ENCODE peak calls at places on chromosomes 3 and 15, in seven cellular contexts. One of them, this sample, is unnamed. For H3K4me1, the result is how much of the 10 kb centered on the place peaks cover.

GRCh38 chr15:68980786-68981185 is 33.7 kb upstream of the NOX5 start:
- DNase-seq in uterus: no peak
- DNase-seq in thoracic aorta: no peak
- DNase-seq in astrocyte: no peak
- DNase-seq in PC-3: no peak
- DNase-seq in Panc1: no peak
- DNase-seq in K562: no peak
- DNase-seq in this sample: no peak

GRCh38 chr3:127013758-127014535 is 31.0 kb downstream of the PLXNA1 start:
- DNase-seq in astrocyte: no peak
- DNase-seq in Panc1: no peak
- DNase-seq in PC-3: no peak
- DNase-seq in K562: no peak
- DNase-seq in thoracic aorta: no peak
- DNase-seq in uterus: no peak
- DNase-seq in this sample: no peak

GRCh38 chr3:146750196-146750595 is 145.1 kb upstream of the PLSCR5 start:
- DNase-seq in astrocyte: peak
- DNase-seq in uterus: no peak
- DNase-seq in K562: no peak
- DNase-seq in thoracic aorta: no peak
- DNase-seq in PC-3: peak
- DNase-seq in Panc1: no peak
- DNase-seq in this sample: no peak

GRCh38 chr3:60652829-60653228 is 598.4 kb downstream of the FHIT start:
- DNase-seq in uterus: no peak
- DNase-seq in thoracic aorta: no peak
- DNase-seq in astrocyte: no peak
- DNase-seq in K562: no peak
- DNase-seq in Panc1: no peak
- DNase-seq in PC-3: no peak
- DNase-seq in this sample: no peak

GRCh38 chr15:46654993-46655392 is 1020.2 kb downstream of the SQOR start:
- DNase-seq in K562: no peak
- DNase-seq in Panc1: no peak
- DNase-seq in thoracic aorta: no peak
- DNase-seq in PC-3: no peak
- DNase-seq in astrocyte: no peak
- DNase-seq in uterus: no peak
- DNase-seq in this sample: no peak

GRCh38 chr3:24595801-24596200 is 101.2 kb upstream of the THRB start:
- DNase-seq in astrocyte: peak
- DNase-seq in K562: no peak
- DNase-seq in PC-3: peak
- DNase-seq in uterus: no peak
- DNase-seq in Panc1: no peak
- DNase-seq in thoracic aorta: no peak
- DNase-seq in this sample: no peak

GRCh38 chr3:45506751-45507391 is 87.7 kb upstream of the LIMD1 start:
- DNase-seq in astrocyte: peak
- DNase-seq in Panc1: no peak
- DNase-seq in PC-3: no peak
- DNase-seq in uterus: no peak
- DNase-seq in thoracic aorta: no peak
- DNase-seq in K562: no peak
- DNase-seq in this sample: no peak

GRCh38 chr15:41495736-41496599 is 2.3 kb downstream of the ITPKA start:
- DNase-seq in thoracic aorta: no peak
- DNase-seq in uterus: no peak
- DNase-seq in astrocyte: no peak
- DNase-seq in PC-3: no peak
- DNase-seq in Panc1: no peak
- DNase-seq in K562: peak
- DNase-seq in this sample: no peak

GRCh38 chr3:38247366-38248035 is 18.1 kb upstream of the SLC22A13 start:
- DNase-seq in K562: no peak
- DNase-seq in astrocyte: peak
- DNase-seq in thoracic aorta: no peak
- DNase-seq in Panc1: peak
- DNase-seq in PC-3: peak
- DNase-seq in uterus: no peak
- DNase-seq in this sample: no peak

GRCh38 chr15:67741313-67741712 is 84.0 kb upstream of the SKOR1 start:
- DNase-seq in Panc1: no peak
- DNase-seq in thoracic aorta: no peak
- DNase-seq in PC-3: no peak
- DNase-seq in astrocyte: no peak
- DNase-seq in K562: no peak
- DNase-seq in uterus: no peak
- DNase-seq in this sample: no peak

GRCh38 chr15:66842710-66843441 is 140.8 kb downstream of the SMAD6 start:
- DNase-seq in astrocyte: peak
- DNase-seq in thoracic aorta: peak
- DNase-seq in PC-3: peak
- DNase-seq in K562: peak
- DNase-seq in uterus: peak
- DNase-seq in Panc1: no peak
- DNase-seq in this sample: peak

GRCh38 chr15:83310521-83311456 is 26.3 kb upstream of the BNC1 start:
- DNase-seq in PC-3: peak
- DNase-seq in astrocyte: no peak
- DNase-seq in Panc1: no peak
- DNase-seq in uterus: no peak
- DNase-seq in thoracic aorta: no peak
- DNase-seq in K562: no peak
- DNase-seq in this sample: no peak

GRCh38 chr15:68277131-68277604 is 377 bp upstream of the FEM1B start:
- DNase-seq in astrocyte: peak
- DNase-seq in uterus: no peak
- DNase-seq in Panc1: no peak
- DNase-seq in K562: no peak
- DNase-seq in thoracic aorta: no peak
- DNase-seq in PC-3: no peak
- DNase-seq in this sample: no peak

GRCh38 chr15:91228890-91229289 is 128.8 kb downstream of the SV2B start:
- DNase-seq in PC-3: no peak
- DNase-seq in K562: no peak
- DNase-seq in Panc1: no peak
- DNase-seq in astrocyte: no peak
- DNase-seq in thoracic aorta: no peak
- DNase-seq in uterus: no peak
- DNase-seq in this sample: no peak

GRCh38 chr3:115876860-115877646 is 253.7 kb downstream of the GAP43 start:
- DNase-seq in PC-3: peak
- DNase-seq in astrocyte: no peak
- DNase-seq in uterus: no peak
- DNase-seq in thoracic aorta: no peak
- DNase-seq in K562: no peak
- DNase-seq in Panc1: no peak
- DNase-seq in this sample: no peak

GRCh38 chr15:87369269-87369668 is 887.3 kb downstream of the NTRK3 start:
- DNase-seq in K562: no peak
- DNase-seq in PC-3: peak
- DNase-seq in thoracic aorta: no peak
- DNase-seq in uterus: no peak
- DNase-seq in Panc1: no peak
- DNase-seq in astrocyte: peak
- DNase-seq in this sample: no peak

GRCh38 chr15:87287156-87287555 is 969.4 kb downstream of the NTRK3 start:
- DNase-seq in thoracic aorta: no peak
- DNase-seq in PC-3: peak
- DNase-seq in astrocyte: peak
- DNase-seq in K562: no peak
- DNase-seq in uterus: no peak
- DNase-seq in Panc1: no peak
- DNase-seq in this sample: no peak

DNA sequence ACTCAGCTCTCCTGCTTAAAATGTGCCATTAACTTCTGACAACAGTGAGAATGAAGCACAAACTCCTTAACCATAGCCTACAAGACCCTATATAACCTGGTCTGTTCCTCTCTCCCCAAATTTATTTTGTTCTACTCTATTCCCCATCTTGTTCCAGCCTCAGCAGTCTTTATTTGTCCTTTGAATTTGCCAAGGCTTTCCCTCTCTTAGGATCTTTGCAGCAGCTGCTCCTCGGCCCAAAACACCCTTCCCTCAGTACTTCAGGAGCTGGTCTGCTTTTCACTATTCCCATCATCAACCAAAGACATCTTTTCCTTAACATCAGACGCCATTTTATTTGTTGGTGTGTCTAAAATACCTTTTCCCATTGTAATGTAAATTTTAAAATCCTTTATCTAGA is 10.2 kb downstream of the PRICKLE2 start:
- DNase-seq in Panc1: no peak
- DNase-seq in astrocyte: no peak
- DNase-seq in K562: no peak
- DNase-seq in thoracic aorta: no peak
- DNase-seq in uterus: no peak
- DNase-seq in PC-3: no peak
- DNase-seq in this sample: no peak
- H3K27ac ChIP-seq in Panc1: no peak
- H3K27ac ChIP-seq in astrocyte: no peak
- H3K27ac ChIP-seq in K562: no peak
- H3K27ac ChIP-seq in thoracic aorta: peak
- H3K27ac ChIP-seq in uterus: peak
- H3K27ac ChIP-seq in PC-3: no peak
- H3K27ac ChIP-seq in this sample: peak

GRCh38 chr3:72944696-72945095 is 51.9 kb upstream of the PPP4R2 start:
- DNase-seq in K562: no peak
- DNase-seq in astrocyte: no peak
- DNase-seq in PC-3: no peak
- DNase-seq in uterus: no peak
- DNase-seq in Panc1: no peak
- DNase-seq in thoracic aorta: no peak
- DNase-seq in this sample: no peak
- H3K4me3 ChIP-seq in K562: no peak
- H3K4me3 ChIP-seq in astrocyte: no peak
- H3K4me3 ChIP-seq in PC-3: no peak
- H3K4me3 ChIP-seq in uterus: no peak
- H3K4me3 ChIP-seq in Panc1: no peak
- H3K4me3 ChIP-seq in thoracic aorta: no peak
- H3K4me3 ChIP-seq in this sample: no peak

GRCh38 chr3:52087728-52088127 is 31.4 kb upstream of the DUSP7 start:
- DNase-seq in thoracic aorta: no peak
- DNase-seq in astrocyte: no peak
- DNase-seq in PC-3: no peak
- DNase-seq in Panc1: no peak
- DNase-seq in uterus: no peak
- DNase-seq in K562: no peak
- DNase-seq in this sample: no peak
- H3K4me1 ChIP-seq in thoracic aorta: under half
- H3K4me1 ChIP-seq in astrocyte: under half
- H3K4me1 ChIP-seq in PC-3: under half
- H3K4me1 ChIP-seq in Panc1: under half
- H3K4me1 ChIP-seq in uterus: under half
- H3K4me1 ChIP-seq in K562: under half
- H3K4me1 ChIP-seq in this sample: half or more

GRCh38 chr3:100857863-100858262 is 135.4 kb downstream of the ABI3BP start:
- DNase-seq in thoracic aorta: no peak
- DNase-seq in Panc1: no peak
- DNase-seq in K562: no peak
- DNase-seq in astrocyte: no peak
- DNase-seq in PC-3: no peak
- DNase-seq in uterus: no peak
- DNase-seq in this sample: no peak
- H3K27ac ChIP-seq in thoracic aorta: no peak
- H3K27ac ChIP-seq in Panc1: no peak
- H3K27ac ChIP-seq in K562: no peak
- H3K27ac ChIP-seq in astrocyte: no peak
- H3K27ac ChIP-seq in PC-3: no peak
- H3K27ac ChIP-seq in uterus: no peak
- H3K27ac ChIP-seq in this sample: no peak

This sample was measured in right atrium auricular region.